ENCODE peak calls at places on chromosomes 16 and 17, in nine cellular contexts. K is cardiac muscle cell; P is IMR-90; M is CD4-positive, CD25-positive, alpha-beta regulatory T cell; S is brain microvascular endothelial cell; O is naive thymus-derived CD4-positive, alpha-beta T cell; V is hepatocyte; Q is Karpas-422; U is thoracic aorta. G is an unnamed sample. For H3K27me3, the result is how much of the 10 kb centered on the place peaks cover.

GRCh38 chr16:74448990-74449389 is 27.7 kb upstream of the CLEC18B start:
- DNase-seq in K (peak), P (peak), M (no peak), S (peak), O (no peak), V (peak), Q (no peak), U (peak), G (peak)

GRCh38 chr17:4327638-4328037 is 38.8 kb downstream of the UBE2G1 start:
- DNase-seq in K (no peak), P (peak), M (no peak), S (peak), O (no peak), V (no peak), Q (no peak), U (peak), G (peak)

GRCh38 chr16:25109643-25110042 is 1.9 kb upstream of the LCMT1 start:
- DNase-seq in K (peak), P (peak), M (no peak), S (peak), O (no peak), V (peak), Q (no peak), U (no peak), G (peak)

GRCh38 chr17:38550661-38551060 is 55.1 kb downstream of the SRCIN1 start:
- DNase-seq in K (peak), P (peak), M (no peak), S (peak), O (no peak), V (no peak), Q (no peak), U (peak), G (no peak)

GRCh38 chr16:6428861-6429260 is 903.8 kb upstream of the RBFOX1 start:
- DNase-seq in K (no peak), P (no peak), M (no peak), S (no peak), O (no peak), V (no peak), Q (no peak), U (no peak), G (peak)

GRCh38 chr17:57862990-57863667 is 13.3 kb upstream of the MRPS23 start:
- DNase-seq in K (no peak), P (no peak), M (no peak), S (no peak), O (no peak), V (no peak), Q (no peak), U (no peak), G (no peak)

GRCh38 chr17:36475346-36475970 is 11.0 kb upstream of the ZNHIT3 start:
- DNase-seq in K (no peak), P (no peak), M (no peak), S (no peak), O (no peak), V (no peak), Q (no peak), U (no peak), G (no peak)

GRCh38 chr17:62165378-62165722 is 100.3 kb upstream of the MED13 start:
- DNase-seq in K (no peak), P (no peak), M (peak), S (no peak), O (no peak), V (peak), Q (no peak), U (no peak), G (peak)

GRCh38 chr16:58733248-58733670 is 857 bp downstream of the GOT2 start:
- DNase-seq in K (peak), P (peak), M (peak), S (no peak), O (no peak), V (no peak), Q (peak), U (peak), G (peak)

GRCh38 chr17:51121620-51122472 is 1.2 kb upstream of the SPAG9 start:
- DNase-seq in K (peak), P (peak), M (peak), S (peak), O (peak), V (peak), Q (peak), U (peak), G (peak)

GRCh38 chr16:11836653-11837244 is 14.6 kb downstream of the RSL1D1 start:
- DNase-seq in K (peak), P (peak), M (no peak), S (peak), O (no peak), V (no peak), Q (no peak), U (no peak), G (no peak)

GRCh38 chr16:82832861-82833260 is 206.1 kb downstream of the CDH13 start:
- DNase-seq in K (peak), P (peak), M (no peak), S (peak), O (no peak), V (no peak), Q (no peak), U (no peak), G (no peak)

GRCh38 chr17:1050246-1050995 is 53.5 kb downstream of the TIMM22 start:
- DNase-seq in K (no peak), P (no peak), M (no peak), S (no peak), O (no peak), V (no peak), Q (no peak), U (no peak), G (no peak)

DNA sequence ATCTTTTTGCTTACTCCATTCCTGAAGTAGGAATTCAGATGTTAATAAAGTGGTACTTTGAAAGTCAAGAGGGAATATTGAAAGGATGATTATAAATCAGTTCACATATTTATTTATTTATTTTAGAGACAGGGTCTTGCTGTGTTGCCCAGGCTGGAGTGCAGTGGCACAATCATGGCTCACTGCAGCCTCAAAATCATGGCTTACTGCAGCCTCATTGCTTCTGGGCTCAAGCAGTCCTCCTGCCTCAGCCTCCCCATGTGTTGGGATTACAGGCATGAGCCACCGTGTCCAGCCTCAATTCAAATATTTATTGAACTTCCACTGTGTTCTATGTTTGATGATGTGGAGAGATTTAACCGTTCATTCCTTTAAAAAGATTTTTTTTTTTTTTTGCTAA is 6.6 kb downstream of the NDEL1 start:
- DNase-seq in K (no peak), P (no peak), M (no peak), S (no peak), O (no peak), V (no peak), Q (no peak), U (no peak), G (no peak)
- H3K27me3 ChIP-seq in K (under half), P (under half), M (under half), S (under half), O (under half), V (under half), Q (under half), U (under half), G (under half)

GRCh38 chr16:86925067-86925791 is 346.9 kb downstream of the FOXL1 start:
- DNase-seq in K (peak), P (peak), M (no peak), S (peak), O (no peak), V (peak), Q (no peak), U (no peak), G (peak)
- H3K4me3 ChIP-seq in K (no peak), P (no peak), M (no peak), S (no peak), O (no peak), V (no peak), Q (no peak), U (no peak), G (no peak)

GRCh38 chr16:31745900-31746299 is 127.7 kb upstream of the ZNF267 start:
- DNase-seq in K (no peak), P (no peak), M (no peak), S (no peak), O (no peak), V (no peak), Q (no peak), U (no peak), G (no peak)
- H3K27ac ChIP-seq in K (no peak), P (no peak), M (no peak), S (no peak), O (no peak), V (no peak), Q (no peak), U (no peak), G (no peak)

DNA sequence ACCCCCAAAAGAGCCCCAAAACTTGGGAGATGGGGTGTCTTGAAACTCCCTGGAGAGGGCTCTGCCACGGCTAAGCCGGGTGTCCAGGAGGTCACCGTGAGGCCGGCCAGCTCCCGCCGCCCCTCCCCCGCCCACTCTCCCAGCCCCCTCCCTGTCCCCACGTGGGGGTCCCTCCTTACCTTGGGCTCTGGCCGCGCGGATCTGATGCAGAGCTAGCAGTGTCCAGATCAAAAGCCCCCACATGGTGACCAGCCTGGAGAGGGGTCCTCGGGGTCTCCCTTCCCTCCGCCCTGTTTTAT is 450 bp downstream of the SDK2 start:
- DNase-seq in K (no peak), P (no peak), M (no peak), S (no peak), O (no peak), V (no peak), Q (no peak), U (no peak), G (no peak)
- H3K27me3 ChIP-seq in K (under half), P (under half), M (under half), S (under half), O (under half), V (half or more), Q (under half), U (under half), G (under half)

DNA sequence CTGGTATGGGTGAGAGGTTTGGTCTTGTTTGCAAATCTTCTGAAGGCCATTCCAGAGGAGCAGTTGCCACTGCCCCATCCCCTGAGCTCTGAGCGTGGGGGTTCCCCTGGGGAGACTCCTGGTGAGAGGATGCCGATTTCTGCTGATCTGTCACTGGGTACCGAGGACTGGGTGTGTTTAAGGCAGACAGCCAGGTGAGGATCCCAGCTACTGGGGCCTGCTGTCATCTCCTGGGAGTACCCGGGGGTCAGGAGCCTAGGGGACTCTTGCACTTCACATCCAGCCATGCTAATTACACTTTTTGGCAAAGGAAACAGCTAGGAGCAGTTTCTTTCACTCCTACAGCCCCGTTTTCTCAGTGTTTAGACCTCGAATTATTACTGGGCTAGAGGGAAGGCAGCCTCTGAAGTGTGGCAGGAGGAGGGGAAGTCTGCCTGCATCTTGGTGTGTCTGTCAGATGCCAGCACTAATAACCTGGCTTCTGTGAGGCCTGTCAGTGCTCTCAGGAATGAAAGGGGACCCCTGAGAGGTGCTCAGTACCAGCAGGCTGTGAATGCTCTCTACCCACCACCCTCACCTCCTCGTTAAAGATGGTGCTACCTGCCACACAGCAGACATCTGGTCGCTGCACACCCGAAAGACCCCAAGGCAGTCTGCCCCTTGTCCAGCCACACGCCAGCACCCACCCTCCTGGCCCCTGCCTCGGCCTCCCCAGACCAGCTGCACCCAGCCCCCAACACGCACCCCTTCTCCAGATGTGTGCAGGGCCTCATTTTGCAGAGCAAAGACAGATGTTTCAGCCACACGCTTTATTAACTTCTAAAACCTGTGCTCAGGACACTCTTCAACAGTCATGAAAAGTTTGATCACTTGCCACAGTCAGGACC is 43.2 kb downstream of the SNX20 start:
- DNase-seq in K (no peak), P (no peak), M (no peak), S (no peak), O (no peak), V (no peak), Q (no peak), U (no peak), G (no peak)
- H3K4me3 ChIP-seq in K (no peak), P (no peak), M (no peak), S (no peak), O (no peak), V (no peak), Q (no peak), U (no peak), G (no peak)

GRCh38 chr17:49633762-49634486 is 44.0 kb downstream of the SPOP start:
- DNase-seq in K (no peak), P (no peak), M (no peak), S (no peak), O (no peak), V (no peak), Q (no peak), U (no peak), G (no peak)
- H3K27ac ChIP-seq in K (peak), P (no peak), M (no peak), S (no peak), O (no peak), V (peak), Q (no peak), U (peak), G (no peak)

G was measured in small intestine.